ENCODE peak calls at places on chromosomes 3 and 15, in eight cellular contexts. One of them, this sample, is unnamed.
A peak's percentile ranks its signal among the peaks of the same experiment; 100 is the strongest.

GRCh38 chr3:174937488-174937887 is 78.4 kb downstream of the NAALADL2 start:
- DNase-seq in WERI-Rb-1: no peak
- DNase-seq in fibroblast of the aortic adventitia: peak; percentile 56
- DNase-seq in brain microvascular endothelial cell: peak; percentile 43
- DNase-seq in AG04450: no peak
- DNase-seq in psoas muscle: no peak
- DNase-seq in NB4: no peak
- DNase-seq in IMR-90: peak; percentile 85
- DNase-seq in this sample: no peak

GRCh38 chr3:128167973-128168674 is 14.8 kb downstream of the EEFSEC start:
- DNase-seq in WERI-Rb-1: no peak
- DNase-seq in fibroblast of the aortic adventitia: no peak
- DNase-seq in brain microvascular endothelial cell: no peak
- DNase-seq in AG04450: no peak
- DNase-seq in psoas muscle: peak; percentile 22
- DNase-seq in NB4: peak; percentile 15
- DNase-seq in IMR-90: no peak
- DNase-seq in this sample: no peak

GRCh38 chr15:60324706-60325438 is 72.9 kb downstream of the ANXA2 start:
- DNase-seq in WERI-Rb-1: no peak
- DNase-seq in fibroblast of the aortic adventitia: no peak
- DNase-seq in brain microvascular endothelial cell: no peak
- DNase-seq in AG04450: no peak
- DNase-seq in psoas muscle: no peak
- DNase-seq in NB4: no peak
- DNase-seq in IMR-90: no peak
- DNase-seq in this sample: no peak

GRCh38 chr15:80031841-80032240 is 27.6 kb upstream of the ZFAND6 start:
- DNase-seq in WERI-Rb-1: no peak
- DNase-seq in fibroblast of the aortic adventitia: no peak
- DNase-seq in brain microvascular endothelial cell: no peak
- DNase-seq in AG04450: no peak
- DNase-seq in psoas muscle: no peak
- DNase-seq in NB4: no peak
- DNase-seq in IMR-90: no peak
- DNase-seq in this sample: no peak

GRCh38 chr3:134315286-134316106 is 58.8 kb downstream of the AMOTL2 start:
- DNase-seq in WERI-Rb-1: no peak
- DNase-seq in fibroblast of the aortic adventitia: peak; percentile 93
- DNase-seq in brain microvascular endothelial cell: peak; percentile 88
- DNase-seq in AG04450: no peak
- DNase-seq in psoas muscle: peak; percentile 88
- DNase-seq in NB4: no peak
- DNase-seq in IMR-90: peak; percentile 82
- DNase-seq in this sample: no peak

GRCh38 chr3:133540896-133541674 is 32.4 kb upstream of the CDV3 start:
- DNase-seq in WERI-Rb-1: peak; percentile 20
- DNase-seq in fibroblast of the aortic adventitia: peak; percentile 56
- DNase-seq in brain microvascular endothelial cell: no peak
- DNase-seq in AG04450: no peak
- DNase-seq in psoas muscle: no peak
- DNase-seq in NB4: peak; percentile 71
- DNase-seq in IMR-90: peak; percentile 76
- DNase-seq in this sample: no peak

GRCh38 chr15:34795267-34796081 is at the start of gene ACTC1:
- DNase-seq in WERI-Rb-1: peak; percentile 33
- DNase-seq in fibroblast of the aortic adventitia: peak; percentile 21
- DNase-seq in brain microvascular endothelial cell: peak; percentile 39
- DNase-seq in AG04450: no peak
- DNase-seq in psoas muscle: peak; percentile 76
- DNase-seq in NB4: no peak
- DNase-seq in IMR-90: peak; percentile 52
- DNase-seq in this sample: no peak

GRCh38 chr3:113039546-113039945 is 48.8 kb downstream of the GTPBP8 start:
- DNase-seq in WERI-Rb-1: no peak
- DNase-seq in fibroblast of the aortic adventitia: no peak
- DNase-seq in brain microvascular endothelial cell: no peak
- DNase-seq in AG04450: no peak
- DNase-seq in psoas muscle: no peak
- DNase-seq in NB4: no peak
- DNase-seq in IMR-90: no peak
- DNase-seq in this sample: no peak

GRCh38 chr3:4729061-4729973 is 236.2 kb downstream of the ITPR1 start:
- DNase-seq in WERI-Rb-1: no peak
- DNase-seq in fibroblast of the aortic adventitia: no peak
- DNase-seq in brain microvascular endothelial cell: no peak
- DNase-seq in AG04450: no peak
- DNase-seq in psoas muscle: no peak
- DNase-seq in NB4: no peak
- DNase-seq in IMR-90: no peak
- DNase-seq in this sample: no peak

GRCh38 chr3:33758874-33759273 is 39.6 kb upstream of the PDCD6IP start:
- DNase-seq in WERI-Rb-1: no peak
- DNase-seq in fibroblast of the aortic adventitia: no peak
- DNase-seq in brain microvascular endothelial cell: no peak
- DNase-seq in AG04450: no peak
- DNase-seq in psoas muscle: no peak
- DNase-seq in NB4: no peak
- DNase-seq in IMR-90: no peak
- DNase-seq in this sample: no peak

GRCh38 chr15:91508633-91509032 is 344.9 kb upstream of the SLCO3A1 start:
- DNase-seq in WERI-Rb-1: no peak
- DNase-seq in fibroblast of the aortic adventitia: peak; percentile 39
- DNase-seq in brain microvascular endothelial cell: no peak
- DNase-seq in AG04450: no peak
- DNase-seq in psoas muscle: no peak
- DNase-seq in NB4: no peak
- DNase-seq in IMR-90: peak; percentile 76
- DNase-seq in this sample: no peak
- H3K4me3 ChIP-seq in WERI-Rb-1: no peak overlapping the region
- H3K4me3 ChIP-seq in fibroblast of the aortic adventitia: no peak overlapping the region
- H3K4me3 ChIP-seq in brain microvascular endothelial cell: no peak overlapping the region
- H3K4me3 ChIP-seq in AG04450: no peak overlapping the region
- H3K4me3 ChIP-seq in psoas muscle: no peak overlapping the region
- H3K4me3 ChIP-seq in NB4: no peak overlapping the region
- H3K4me3 ChIP-seq in IMR-90: no peak overlapping the region
- H3K4me3 ChIP-seq in this sample: no peak overlapping the region

DNA sequence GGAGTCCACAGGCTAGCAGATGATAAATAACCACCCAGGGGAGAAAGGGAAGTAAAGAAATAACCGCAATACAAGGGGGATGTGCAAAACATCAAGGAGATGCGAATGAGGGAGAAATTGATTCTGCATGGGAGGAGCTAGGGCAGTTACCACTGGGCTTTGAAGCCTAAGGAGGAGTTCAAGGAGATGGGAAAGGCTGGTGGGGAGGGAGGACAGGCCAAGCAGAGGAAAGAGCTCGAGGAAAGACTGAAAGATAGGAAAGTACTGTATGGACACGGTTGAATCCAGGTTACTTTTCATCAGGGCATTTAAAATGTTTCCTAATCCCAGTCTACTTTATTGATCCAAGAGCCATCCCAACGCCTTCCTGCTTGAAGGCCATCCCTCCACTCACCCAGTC is 2.6 kb downstream of the THSD4 start:
- DNase-seq in WERI-Rb-1: no peak
- DNase-seq in fibroblast of the aortic adventitia: no peak
- DNase-seq in brain microvascular endothelial cell: no peak
- DNase-seq in AG04450: no peak
- DNase-seq in psoas muscle: no peak
- DNase-seq in NB4: peak; percentile 22
- DNase-seq in IMR-90: no peak
- DNase-seq in this sample: no peak
- H3K4me3 ChIP-seq in WERI-Rb-1: no peak overlapping the region
- H3K4me3 ChIP-seq in fibroblast of the aortic adventitia: no peak overlapping the region
- H3K4me3 ChIP-seq in brain microvascular endothelial cell: no peak overlapping the region
- H3K4me3 ChIP-seq in AG04450: peak overlapping the region; percentile 20
- H3K4me3 ChIP-seq in psoas muscle: no peak overlapping the region
- H3K4me3 ChIP-seq in NB4: no peak overlapping the region
- H3K4me3 ChIP-seq in IMR-90: no peak overlapping the region
- H3K4me3 ChIP-seq in this sample: no peak overlapping the region

GRCh38 chr15:91857224-91857585 is 3.7 kb downstream of the SLCO3A1 start:
- DNase-seq in WERI-Rb-1: no peak
- DNase-seq in fibroblast of the aortic adventitia: no peak
- DNase-seq in brain microvascular endothelial cell: no peak
- DNase-seq in AG04450: no peak
- DNase-seq in psoas muscle: no peak
- DNase-seq in NB4: no peak
- DNase-seq in IMR-90: no peak
- DNase-seq in this sample: peak; percentile 61
- H3K4me3 ChIP-seq in WERI-Rb-1: no peak overlapping the region
- H3K4me3 ChIP-seq in fibroblast of the aortic adventitia: no peak overlapping the region
- H3K4me3 ChIP-seq in brain microvascular endothelial cell: no peak overlapping the region
- H3K4me3 ChIP-seq in AG04450: no peak overlapping the region
- H3K4me3 ChIP-seq in psoas muscle: no peak overlapping the region
- H3K4me3 ChIP-seq in NB4: no peak overlapping the region
- H3K4me3 ChIP-seq in IMR-90: no peak overlapping the region
- H3K4me3 ChIP-seq in this sample: peak overlapping the region; percentile 84

GRCh38 chr15:29820802-29821160 is 1.5 kb downstream of the TJP1 start:
- DNase-seq in WERI-Rb-1: no peak
- DNase-seq in fibroblast of the aortic adventitia: peak; percentile 31
- DNase-seq in brain microvascular endothelial cell: no peak
- DNase-seq in AG04450: no peak
- DNase-seq in psoas muscle: no peak
- DNase-seq in NB4: no peak
- DNase-seq in IMR-90: peak; percentile 15
- DNase-seq in this sample: no peak
- H3K4me3 ChIP-seq in WERI-Rb-1: peak overlapping the region; percentile 89
- H3K4me3 ChIP-seq in fibroblast of the aortic adventitia: peak overlapping the region; percentile 82
- H3K4me3 ChIP-seq in brain microvascular endothelial cell: peak overlapping the region; percentile 79
- H3K4me3 ChIP-seq in AG04450: peak overlapping the region; percentile 81
- H3K4me3 ChIP-seq in psoas muscle: peak overlapping the region; percentile 90
- H3K4me3 ChIP-seq in NB4: no peak overlapping the region
- H3K4me3 ChIP-seq in IMR-90: peak overlapping the region; percentile 95
- H3K4me3 ChIP-seq in this sample: no peak overlapping the region

GRCh38 chr15:57388199-57388863 is 12.0 kb downstream of the CGNL1 start:
- DNase-seq in WERI-Rb-1: no peak
- DNase-seq in fibroblast of the aortic adventitia: peak; percentile 77
- DNase-seq in brain microvascular endothelial cell: no peak
- DNase-seq in AG04450: no peak
- DNase-seq in psoas muscle: no peak
- DNase-seq in NB4: no peak
- DNase-seq in IMR-90: no peak
- DNase-seq in this sample: no peak

GRCh38 chr15:57387011-57387410 is 10.7 kb downstream of the CGNL1 start:
- DNase-seq in WERI-Rb-1: no peak
- DNase-seq in fibroblast of the aortic adventitia: no peak
- DNase-seq in brain microvascular endothelial cell: no peak
- DNase-seq in AG04450: no peak
- DNase-seq in psoas muscle: no peak
- DNase-seq in NB4: no peak
- DNase-seq in IMR-90: no peak
- DNase-seq in this sample: no peak

GRCh38 chr15:57389991-57390390 is 13.7 kb downstream of the CGNL1 start:
- DNase-seq in WERI-Rb-1: no peak
- DNase-seq in fibroblast of the aortic adventitia: no peak
- DNase-seq in brain microvascular endothelial cell: no peak
- DNase-seq in AG04450: no peak
- DNase-seq in psoas muscle: no peak
- DNase-seq in NB4: no peak
- DNase-seq in IMR-90: no peak
- DNase-seq in this sample: no peak

GRCh38 chr15:57385923-57386390 is 9.7 kb downstream of the CGNL1 start:
- DNase-seq in WERI-Rb-1: no peak
- DNase-seq in fibroblast of the aortic adventitia: no peak
- DNase-seq in brain microvascular endothelial cell: no peak
- DNase-seq in AG04450: no peak
- DNase-seq in psoas muscle: no peak
- DNase-seq in NB4: no peak
- DNase-seq in IMR-90: no peak
- DNase-seq in this sample: no peak

DNA sequence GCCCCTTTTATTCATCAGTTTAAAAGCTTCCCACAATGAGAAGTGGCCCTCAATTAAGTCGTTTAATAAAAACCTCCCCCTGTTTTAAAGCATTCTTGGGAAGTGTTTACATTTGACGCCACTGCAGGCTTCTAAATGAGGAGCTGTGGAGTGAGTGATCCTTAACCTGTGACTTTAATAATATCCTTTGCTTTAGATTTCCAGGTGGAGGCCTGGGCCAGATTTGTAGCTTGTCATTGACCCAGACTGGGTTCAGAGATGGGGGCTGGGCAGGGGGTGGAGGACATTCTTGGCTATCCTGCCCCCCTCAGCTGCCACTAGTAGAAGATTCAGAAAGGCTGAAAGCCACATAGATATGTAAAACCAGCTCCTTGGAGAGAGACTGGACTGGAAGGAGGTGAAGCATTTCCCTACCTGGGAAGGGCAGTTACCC is 11.4 kb downstream of the CGNL1 start:
- DNase-seq in WERI-Rb-1: peak; percentile 38
- DNase-seq in fibroblast of the aortic adventitia: no peak
- DNase-seq in brain microvascular endothelial cell: no peak
- DNase-seq in AG04450: no peak
- DNase-seq in psoas muscle: no peak
- DNase-seq in NB4: no peak
- DNase-seq in IMR-90: no peak
- DNase-seq in this sample: no peak
- H3K4me3 ChIP-seq in WERI-Rb-1: no peak overlapping the region
- H3K4me3 ChIP-seq in fibroblast of the aortic adventitia: no peak overlapping the region
- H3K4me3 ChIP-seq in brain microvascular endothelial cell: no peak overlapping the region
- H3K4me3 ChIP-seq in AG04450: no peak overlapping the region
- H3K4me3 ChIP-seq in psoas muscle: no peak overlapping the region
- H3K4me3 ChIP-seq in NB4: no peak overlapping the region
- H3K4me3 ChIP-seq in IMR-90: no peak overlapping the region
- H3K4me3 ChIP-seq in this sample: no peak overlapping the region

GRCh38 chr15:78213425-78213750 is 21.0 kb downstream of the ACSBG1 start:
- DNase-seq in WERI-Rb-1: no peak
- DNase-seq in fibroblast of the aortic adventitia: no peak
- DNase-seq in brain microvascular endothelial cell: no peak
- DNase-seq in AG04450: no peak
- DNase-seq in psoas muscle: no peak
- DNase-seq in NB4: no peak
- DNase-seq in IMR-90: no peak
- DNase-seq in this sample: no peak
- H3K4me3 ChIP-seq in WERI-Rb-1: no peak overlapping the region
- H3K4me3 ChIP-seq in fibroblast of the aortic adventitia: no peak overlapping the region
- H3K4me3 ChIP-seq in brain microvascular endothelial cell: no peak overlapping the region
- H3K4me3 ChIP-seq in AG04450: no peak overlapping the region
- H3K4me3 ChIP-seq in psoas muscle: no peak overlapping the region
- H3K4me3 ChIP-seq in NB4: no peak overlapping the region
- H3K4me3 ChIP-seq in IMR-90: no peak overlapping the region
- H3K4me3 ChIP-seq in this sample: no peak overlapping the region

DNA sequence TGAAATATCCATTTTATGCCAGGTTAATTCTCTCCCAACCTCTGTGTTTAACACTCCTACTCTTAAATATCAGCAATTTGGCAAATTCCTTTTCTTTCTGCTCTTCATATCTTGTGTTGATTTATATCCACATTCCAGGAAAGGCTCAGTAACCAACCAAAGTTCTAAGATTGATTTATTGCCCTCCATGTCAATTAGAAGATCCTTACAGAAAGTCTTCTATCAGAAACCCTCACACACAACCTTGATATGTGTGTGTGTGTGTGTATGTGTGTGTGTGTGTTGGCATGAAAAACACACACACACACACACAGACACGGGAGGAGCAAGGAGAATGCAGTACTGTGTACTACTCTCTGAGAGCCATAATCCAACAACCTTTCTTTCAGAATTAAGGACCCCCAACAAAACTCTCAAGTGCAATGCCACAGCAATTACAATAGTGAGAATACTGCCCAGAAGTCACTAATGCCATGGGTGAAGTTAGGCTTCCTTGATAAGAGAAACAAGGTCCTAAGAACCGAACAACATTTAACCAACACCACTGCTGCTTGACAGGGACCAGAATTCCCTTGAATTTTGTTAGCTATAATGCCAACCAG is 1.1 kb downstream of the LSAMP start:
- DNase-seq in WERI-Rb-1: no peak
- DNase-seq in fibroblast of the aortic adventitia: peak; percentile 12
- DNase-seq in brain microvascular endothelial cell: no peak
- DNase-seq in AG04450: no peak
- DNase-seq in psoas muscle: no peak
- DNase-seq in NB4: no peak
- DNase-seq in IMR-90: peak; percentile 5
- DNase-seq in this sample: no peak
- H3K4me3 ChIP-seq in WERI-Rb-1: peak overlapping the region; percentile 35
- H3K4me3 ChIP-seq in fibroblast of the aortic adventitia: peak overlapping the region; percentile 68
- H3K4me3 ChIP-seq in brain microvascular endothelial cell: peak overlapping the region; percentile 70
- H3K4me3 ChIP-seq in AG04450: peak overlapping the region; percentile 68
- H3K4me3 ChIP-seq in psoas muscle: no peak overlapping the region
- H3K4me3 ChIP-seq in NB4: no peak overlapping the region
- H3K4me3 ChIP-seq in IMR-90: peak overlapping the region; percentile 67
- H3K4me3 ChIP-seq in this sample: no peak overlapping the region

This sample was measured in OCI-LY7.